ENCODE peak calls at places on chromosomes 16 and 17, in four cellular contexts. U is CD4-positive, alpha-beta memory T cell; F is kidney glomerular epithelial cell; W is A172. I is an unnamed sample.
A peak's percentile ranks its signal among the peaks of the same experiment; 100 is the strongest.

GRCh38 chr17:45307290-45308015 is 9.4 kb downstream of the MAP3K14 start:
- DNase-seq in U (no peak), F (peak; percentile 41), W (peak; percentile 85), I (no peak)

GRCh38 chr16:14419817-14420216 is 210.2 kb downstream of the PARN start:
- DNase-seq in W (no peak), F (no peak), U (no peak), I (no peak)

GRCh38 chr16:83187404-83187803 is 560.6 kb downstream of the CDH13 start:
- DNase-seq in U (no peak), F (peak; percentile 75), W (peak; percentile 90), I (no peak)

GRCh38 chr17:45367216-45367615 is 50.4 kb upstream of the MAP3K14 start:
- DNase-seq in U (no peak), F (no peak), W (no peak), I (no peak)

GRCh38 chr16:8376430-8376829 is 213.9 kb downstream of the TMEM114 start:
- DNase-seq in U (no peak), F (no peak), W (no peak), I (no peak)

GRCh38 chr17:4715071-4715749 is 4.8 kb downstream of the ARRB2 start:
- DNase-seq in W (no peak), F (no peak), U (peak; percentile 56), I (no peak)

GRCh38 chr17:1731194-1731506 is 6.6 kb downstream of the WDR81 start:
- DNase-seq in U (no peak), W (no peak), F (no peak), I (no peak)

GRCh38 chr17:56913000-56913866 is 616 bp downstream of the TRIM25 start:
- DNase-seq in F (no peak), W (no peak), U (no peak), I (no peak)

GRCh38 chr17:35726609-35727460 is 4.6 kb upstream of the RASL10B start:
- DNase-seq in W (peak; percentile 70), U (no peak), F (peak; percentile 14), I (no peak)

GRCh38 chr16:86953631-86954465 is 363.3 kb downstream of the C16orf95 start:
- DNase-seq in F (no peak), U (no peak), W (no peak), I (no peak)

I was measured in ascending aorta.